ENCODE peak calls at places on chromosomes 3 and 15, in five cellular contexts. One of them, this sample, is unnamed.

GRCh38 chr3:173065543-173065970 is 75.5 kb downstream of the SPATA16 start:
- DNase-seq in NCI-H2081: no peak
- DNase-seq in stimulated activated CD4-positive, alpha-beta T cell treated with anti-CD3 and anti-CD28 coated beads, Interleukin-4, amount 100 ng/mL, for 4 hours: no peak
- DNase-seq in NCI-H1694: peak
- DNase-seq in amygdala: no peak
- DNase-seq in this sample: no peak

GRCh38 chr15:101657171-101657570 is 5.0 kb upstream of the TM2D3 start:
- DNase-seq in stimulated activated CD4-positive, alpha-beta T cell treated with anti-CD3 and anti-CD28 coated beads, Interleukin-4, amount 100 ng/mL, for 4 hours: no peak
- DNase-seq in NCI-H1694: no peak
- DNase-seq in amygdala: no peak
- DNase-seq in NCI-H2081: no peak
- DNase-seq in this sample: no peak

GRCh38 chr3:184717608-184717995 is 5.7 kb upstream of the MAGEF1 start:
- DNase-seq in stimulated activated CD4-positive, alpha-beta T cell treated with anti-CD3 and anti-CD28 coated beads, Interleukin-4, amount 100 ng/mL, for 4 hours: no peak
- DNase-seq in amygdala: peak
- DNase-seq in NCI-H1694: no peak
- DNase-seq in NCI-H2081: no peak
- DNase-seq in this sample: no peak

GRCh38 chr15:66830358-66830757 is 128.3 kb downstream of the SMAD6 start:
- DNase-seq in NCI-H1694: no peak
- DNase-seq in stimulated activated CD4-positive, alpha-beta T cell treated with anti-CD3 and anti-CD28 coated beads, Interleukin-4, amount 100 ng/mL, for 4 hours: no peak
- DNase-seq in amygdala: no peak
- DNase-seq in NCI-H2081: no peak
- DNase-seq in this sample: no peak

GRCh38 chr15:53080484-53080883 is 290.3 kb upstream of the ONECUT1 start:
- DNase-seq in NCI-H1694: no peak
- DNase-seq in NCI-H2081: no peak
- DNase-seq in amygdala: no peak
- DNase-seq in stimulated activated CD4-positive, alpha-beta T cell treated with anti-CD3 and anti-CD28 coated beads, Interleukin-4, amount 100 ng/mL, for 4 hours: no peak
- DNase-seq in this sample: no peak

GRCh38 chr15:78561490-78561889 is 3.8 kb upstream of the CHRNA5 start:
- DNase-seq in stimulated activated CD4-positive, alpha-beta T cell treated with anti-CD3 and anti-CD28 coated beads, Interleukin-4, amount 100 ng/mL, for 4 hours: no peak
- DNase-seq in amygdala: no peak
- DNase-seq in NCI-H2081: no peak
- DNase-seq in NCI-H1694: no peak
- DNase-seq in this sample: no peak

GRCh38 chr3:110625126-110625798 is 446.4 kb upstream of the NECTIN3 start:
- DNase-seq in amygdala: no peak
- DNase-seq in NCI-H1694: no peak
- DNase-seq in stimulated activated CD4-positive, alpha-beta T cell treated with anti-CD3 and anti-CD28 coated beads, Interleukin-4, amount 100 ng/mL, for 4 hours: no peak
- DNase-seq in NCI-H2081: no peak
- DNase-seq in this sample: no peak

GRCh38 chr3:130276203-130276803 is 69.2 kb upstream of the COL6A5 start:
- DNase-seq in amygdala: no peak
- DNase-seq in NCI-H2081: peak
- DNase-seq in stimulated activated CD4-positive, alpha-beta T cell treated with anti-CD3 and anti-CD28 coated beads, Interleukin-4, amount 100 ng/mL, for 4 hours: no peak
- DNase-seq in NCI-H1694: peak
- DNase-seq in this sample: no peak

GRCh38 chr3:117526485-117527079 is 817.0 kb downstream of the TUSC7 start:
- DNase-seq in amygdala: no peak
- DNase-seq in NCI-H1694: peak
- DNase-seq in stimulated activated CD4-positive, alpha-beta T cell treated with anti-CD3 and anti-CD28 coated beads, Interleukin-4, amount 100 ng/mL, for 4 hours: no peak
- DNase-seq in NCI-H2081: peak
- DNase-seq in this sample: no peak

GRCh38 chr3:50422153-50422552 is 62.8 kb upstream of the TMEM115 start:
- DNase-seq in NCI-H1694: no peak
- DNase-seq in amygdala: no peak
- DNase-seq in NCI-H2081: no peak
- DNase-seq in stimulated activated CD4-positive, alpha-beta T cell treated with anti-CD3 and anti-CD28 coated beads, Interleukin-4, amount 100 ng/mL, for 4 hours: no peak
- DNase-seq in this sample: no peak

GRCh38 chr3:48086736-48087470 is 70.7 kb upstream of the MAP4 start:
- DNase-seq in NCI-H2081: no peak
- DNase-seq in stimulated activated CD4-positive, alpha-beta T cell treated with anti-CD3 and anti-CD28 coated beads, Interleukin-4, amount 100 ng/mL, for 4 hours: no peak
- DNase-seq in NCI-H1694: no peak
- DNase-seq in amygdala: no peak
- DNase-seq in this sample: no peak

GRCh38 chr3:78455737-78456136 is 1312.1 kb downstream of the ROBO1 start:
- DNase-seq in stimulated activated CD4-positive, alpha-beta T cell treated with anti-CD3 and anti-CD28 coated beads, Interleukin-4, amount 100 ng/mL, for 4 hours: no peak
- DNase-seq in amygdala: no peak
- DNase-seq in NCI-H2081: no peak
- DNase-seq in NCI-H1694: no peak
- DNase-seq in this sample: no peak

GRCh38 chr15:64236156-64236555 is 73.3 kb upstream of the PPIB start:
- DNase-seq in amygdala: no peak
- DNase-seq in NCI-H1694: no peak
- DNase-seq in stimulated activated CD4-positive, alpha-beta T cell treated with anti-CD3 and anti-CD28 coated beads, Interleukin-4, amount 100 ng/mL, for 4 hours: no peak
- DNase-seq in NCI-H2081: no peak
- DNase-seq in this sample: no peak

GRCh38 chr15:74259324-74259712 is 23.2 kb downstream of the CCDC33 start:
- DNase-seq in stimulated activated CD4-positive, alpha-beta T cell treated with anti-CD3 and anti-CD28 coated beads, Interleukin-4, amount 100 ng/mL, for 4 hours: no peak
- DNase-seq in NCI-H1694: no peak
- DNase-seq in NCI-H2081: no peak
- DNase-seq in amygdala: no peak
- DNase-seq in this sample: no peak

GRCh38 chr3:127152676-127153505 is 40.0 kb upstream of the PRR23E start:
- DNase-seq in NCI-H1694: peak
- DNase-seq in stimulated activated CD4-positive, alpha-beta T cell treated with anti-CD3 and anti-CD28 coated beads, Interleukin-4, amount 100 ng/mL, for 4 hours: no peak
- DNase-seq in amygdala: no peak
- DNase-seq in NCI-H2081: no peak
- DNase-seq in this sample: no peak

GRCh38 chr3:132726341-132726823 is 4.2 kb upstream of the NPHP3 start:
- DNase-seq in stimulated activated CD4-positive, alpha-beta T cell treated with anti-CD3 and anti-CD28 coated beads, Interleukin-4, amount 100 ng/mL, for 4 hours: no peak
- DNase-seq in NCI-H1694: peak
- DNase-seq in NCI-H2081: peak
- DNase-seq in amygdala: no peak
- DNase-seq in this sample: no peak

GRCh38 chr15:67506775-67507747 is 13.9 kb upstream of the C15orf61 start:
- DNase-seq in stimulated activated CD4-positive, alpha-beta T cell treated with anti-CD3 and anti-CD28 coated beads, Interleukin-4, amount 100 ng/mL, for 4 hours: no peak
- DNase-seq in NCI-H1694: no peak
- DNase-seq in NCI-H2081: no peak
- DNase-seq in amygdala: no peak
- DNase-seq in this sample: no peak

GRCh38 chr15:81820236-81820635 is 225.6 kb downstream of the MEX3B start:
- DNase-seq in NCI-H1694: no peak
- DNase-seq in stimulated activated CD4-positive, alpha-beta T cell treated with anti-CD3 and anti-CD28 coated beads, Interleukin-4, amount 100 ng/mL, for 4 hours: no peak
- DNase-seq in amygdala: no peak
- DNase-seq in NCI-H2081: no peak
- DNase-seq in this sample: no peak

GRCh38 chr3:141448606-141449216 is 38.1 kb upstream of the RASA2 start:
- DNase-seq in amygdala: no peak
- DNase-seq in stimulated activated CD4-positive, alpha-beta T cell treated with anti-CD3 and anti-CD28 coated beads, Interleukin-4, amount 100 ng/mL, for 4 hours: no peak
- DNase-seq in NCI-H1694: no peak
- DNase-seq in NCI-H2081: peak
- DNase-seq in this sample: no peak

GRCh38 chr15:43102181-43102580 is 3.7 kb downstream of the UBR1 start:
- DNase-seq in NCI-H1694: no peak
- DNase-seq in amygdala: no peak
- DNase-seq in stimulated activated CD4-positive, alpha-beta T cell treated with anti-CD3 and anti-CD28 coated beads, Interleukin-4, amount 100 ng/mL, for 4 hours: no peak
- DNase-seq in NCI-H2081: no peak
- DNase-seq in this sample: no peak

This sample was measured in stimulated activated naive CD4-positive, alpha-beta T cell treated with Interleukin-2 at 50 U/mL for 16 hours.